ENCODE peak calls at places on chromosomes 5 and 9, in four cellular contexts. D is IMR-90, I is H1, C is lower leg skin. Z is an unnamed sample.

GRCh38 chr5:167720676-167721260 is 570.7 kb upstream of the WWC1 start:
- DNase-seq in I (no peak), D (peak), C (no peak), Z (no peak)

GRCh38 chr5:31333475-31333874 is 140.0 kb downstream of the CDH6 start:
- DNase-seq in D (no peak), I (no peak), C (no peak), Z (no peak)

GRCh38 chr9:136529516-136530471 is 16.1 kb downstream of the NOTCH1 start:
- DNase-seq in D (no peak), C (no peak), I (peak), Z (no peak)

GRCh38 chr5:140677947-140678346 is 4.6 kb upstream of the DND1 start:
- DNase-seq in C (no peak), D (no peak), I (no peak), Z (no peak)

GRCh38 chr9:120336021-120336752 is 243.8 kb downstream of the CDK5RAP2 start:
- DNase-seq in I (peak), C (no peak), D (peak), Z (no peak)

GRCh38 chr9:129487658-129488483 is 133.0 kb downstream of the C9orf50 start:
- DNase-seq in D (peak), C (peak), I (no peak), Z (peak)

GRCh38 chr9:73152445-73152844 is 780 bp downstream of the ANXA1 start:
- DNase-seq in I (no peak), C (no peak), D (peak), Z (no peak)

GRCh38 chr9:106893088-106893487 is 30.1 kb downstream of the ZNF462 start:
- DNase-seq in D (peak), C (no peak), I (no peak), Z (no peak)

GRCh38 chr5:40378431-40379175 is 301.1 kb upstream of the PTGER4 start:
- DNase-seq in C (no peak), D (no peak), I (no peak), Z (no peak)

GRCh38 chr5:76544268-76544926 is 78.8 kb downstream of the F2RL2 start:
- DNase-seq in I (no peak), C (peak), D (peak), Z (no peak)

GRCh38 chr9:77877976-77878375 is 153.6 kb downstream of the GNAQ start:
- DNase-seq in D (no peak), I (no peak), C (no peak), Z (no peak)

GRCh38 chr9:126397056-126397455 is 70.4 kb downstream of the MVB12B start:
- DNase-seq in D (no peak), C (no peak), I (no peak), Z (no peak)

GRCh38 chr5:44443172-44443571 is 54.0 kb upstream of the FGF10 start:
- DNase-seq in D (no peak), I (no peak), C (no peak), Z (no peak)

GRCh38 chr5:168365581-168366081 is 74.2 kb downstream of the WWC1 start:
- DNase-seq in D (peak), C (peak), I (peak), Z (no peak)

GRCh38 chr5:135377751-135378680 is 21.0 kb downstream of the MACROH2A1 start:
- DNase-seq in C (no peak), D (no peak), I (no peak), Z (no peak)

GRCh38 chr9:3824062-3824461 is 298.3 kb upstream of the RFX3 start:
- DNase-seq in I (no peak), C (no peak), D (no peak), Z (no peak)

GRCh38 chr5:54722846-54723433 is 205.4 kb downstream of the SNX18 start:
- DNase-seq in D (peak), C (no peak), I (no peak), Z (no peak)

GRCh38 chr9:126701820-126702500 is 88.2 kb downstream of the LMX1B start:
- DNase-seq in I (no peak), D (no peak), C (no peak), Z (no peak)

DNA sequence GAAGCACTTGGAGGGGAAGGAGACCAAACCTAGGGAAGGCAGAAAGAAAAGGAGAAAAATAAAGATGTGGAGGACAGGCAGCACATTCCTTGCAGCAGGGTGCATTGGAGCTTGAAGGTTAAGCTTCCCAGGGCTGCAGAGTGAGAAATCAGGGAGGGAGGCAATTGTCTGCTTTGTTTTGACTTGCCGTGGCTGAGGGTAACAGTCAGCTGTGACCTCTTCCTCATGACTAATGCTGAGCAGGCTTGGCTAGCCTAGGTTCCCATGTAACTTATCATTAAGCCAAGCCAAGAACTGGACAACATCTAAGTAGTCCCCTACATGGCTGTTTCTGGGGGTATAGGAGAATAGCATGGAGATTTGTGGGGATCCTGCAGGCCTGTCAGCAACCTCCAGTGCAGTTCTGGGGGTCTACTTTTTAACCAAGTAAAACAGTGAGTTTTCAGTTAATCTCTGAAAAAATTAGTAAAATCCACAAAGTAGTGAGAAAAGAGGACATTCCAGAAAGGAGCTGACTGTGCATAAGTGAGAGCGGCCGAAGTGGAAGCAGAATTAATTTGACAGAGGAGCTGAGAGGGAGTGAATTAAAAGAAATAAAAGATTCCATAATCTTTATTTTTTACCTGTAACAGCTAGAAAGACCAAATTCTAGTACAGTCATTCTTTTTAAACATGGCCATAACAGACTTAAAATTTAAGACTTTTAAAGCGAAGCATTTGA is 149.0 kb downstream of the SGCD start:
- DNase-seq in C (peak), I (no peak), D (peak), Z (peak)
- TF ChIP-seq CTCF in C (no peak), I (no peak), D (peak), Z (no peak)

GRCh38 chr9:104968025-104968982 is 40.3 kb upstream of the ABCA1 start:
- DNase-seq in I (peak), D (peak), C (peak), Z (peak)
- TF ChIP-seq POLR2A in I (no peak), D (no peak), C (no peak), Z (no peak)

GRCh38 chr9:13291718-13292117 is 12.2 kb upstream of the MPDZ start:
- DNase-seq in D (no peak), C (no peak), I (no peak), Z (no peak)
- TF ChIP-seq CTCF in D (no peak), C (no peak), I (no peak), Z (no peak)

DNA sequence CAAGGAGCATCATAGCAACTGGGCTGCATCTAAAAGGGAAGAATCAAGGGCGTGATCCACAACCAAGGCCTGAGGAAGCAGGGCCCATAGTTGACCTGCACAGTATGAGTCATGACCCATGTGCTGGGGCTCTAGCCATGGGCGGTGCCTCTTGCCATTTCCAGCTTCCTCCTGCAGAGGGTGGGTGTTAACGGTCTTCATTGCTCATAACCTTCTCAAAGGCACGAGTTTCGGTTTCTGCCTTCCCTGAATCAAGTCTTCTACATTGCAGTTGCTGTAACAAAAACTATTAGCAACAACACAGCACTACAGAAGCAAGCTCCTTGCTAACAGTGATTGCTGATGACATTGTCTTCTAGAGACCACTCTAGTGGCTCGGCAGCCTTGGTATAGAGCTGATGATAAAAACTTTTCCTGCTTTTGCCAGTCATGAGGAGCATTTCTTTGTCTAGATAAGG is 66.9 kb downstream of the CTSL start:
- DNase-seq in I (no peak), C (peak), D (peak), Z (peak)
- TF ChIP-seq POLR2A in I (no peak), C (no peak), D (no peak), Z (no peak)

DNA sequence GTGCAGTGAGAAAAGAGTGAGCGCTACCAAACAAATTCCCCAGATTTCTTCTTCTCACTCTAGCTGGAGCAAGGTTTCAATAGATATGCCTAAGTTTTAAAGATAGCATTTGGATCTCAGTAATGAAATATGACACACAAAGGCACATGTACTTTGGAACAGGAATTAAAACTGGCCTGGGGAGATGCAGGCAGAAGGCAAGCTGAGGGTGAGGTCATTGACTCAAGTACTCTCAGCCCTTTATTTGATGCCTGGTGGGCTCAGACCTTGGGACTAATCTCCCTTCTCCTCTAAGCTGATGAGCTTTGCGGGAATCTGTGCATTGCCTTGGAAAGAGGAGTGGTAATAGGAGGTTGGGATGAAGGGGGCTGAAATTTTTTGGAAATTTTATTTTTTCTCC is 323.2 kb upstream of the SLC30A5 start:
- DNase-seq in I (no peak), D (no peak), C (no peak), Z (peak)
- TF ChIP-seq CTCF in I (no peak), D (no peak), C (no peak), Z (no peak)

DNA sequence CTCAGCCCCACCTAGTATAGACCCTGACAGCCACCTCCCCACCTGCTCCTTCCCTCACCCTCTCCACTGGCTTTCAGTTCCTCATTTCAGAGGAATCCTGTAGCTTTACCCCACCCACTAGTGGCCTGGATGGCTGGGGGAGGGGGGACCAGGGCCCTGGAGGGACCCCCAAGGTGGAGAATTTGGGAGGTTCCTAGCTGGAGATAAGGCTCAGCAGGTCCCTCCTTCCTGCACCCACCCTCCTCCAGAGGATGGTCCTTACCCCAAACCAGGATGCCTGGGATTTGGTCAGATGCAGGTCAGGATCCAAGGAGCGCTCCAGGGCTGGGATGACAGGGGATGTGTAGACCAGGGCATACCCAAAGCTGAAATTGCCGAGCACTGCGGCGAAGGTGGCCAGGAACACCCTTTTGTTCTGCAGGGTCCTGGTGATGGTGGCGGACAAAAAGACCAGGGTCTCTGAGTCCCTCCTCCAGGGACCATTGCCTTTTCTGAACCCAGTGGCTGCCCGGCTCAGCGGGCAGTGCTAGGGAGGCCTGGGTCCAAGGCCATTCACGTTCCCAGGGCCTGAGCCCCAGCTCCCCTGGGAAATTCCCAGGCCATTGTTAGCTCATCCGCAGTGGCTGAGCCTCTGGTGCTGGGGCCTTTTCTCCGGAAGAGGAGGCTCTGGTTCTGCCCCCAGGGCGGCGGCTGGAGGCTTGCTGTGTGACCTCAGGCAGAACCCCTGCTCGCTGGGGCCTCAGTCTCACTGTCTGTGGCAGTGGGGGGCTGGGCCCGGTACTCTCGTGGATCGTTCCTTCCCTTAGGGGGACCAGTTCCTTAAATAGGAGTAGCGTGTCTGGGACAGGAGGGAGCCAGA is 678 bp downstream of the SLC2A6 start:
- DNase-seq in I (no peak), D (peak), C (no peak), Z (no peak)
- TF ChIP-seq POLR2A in I (no peak), D (no peak), C (no peak), Z (no peak)

DNA sequence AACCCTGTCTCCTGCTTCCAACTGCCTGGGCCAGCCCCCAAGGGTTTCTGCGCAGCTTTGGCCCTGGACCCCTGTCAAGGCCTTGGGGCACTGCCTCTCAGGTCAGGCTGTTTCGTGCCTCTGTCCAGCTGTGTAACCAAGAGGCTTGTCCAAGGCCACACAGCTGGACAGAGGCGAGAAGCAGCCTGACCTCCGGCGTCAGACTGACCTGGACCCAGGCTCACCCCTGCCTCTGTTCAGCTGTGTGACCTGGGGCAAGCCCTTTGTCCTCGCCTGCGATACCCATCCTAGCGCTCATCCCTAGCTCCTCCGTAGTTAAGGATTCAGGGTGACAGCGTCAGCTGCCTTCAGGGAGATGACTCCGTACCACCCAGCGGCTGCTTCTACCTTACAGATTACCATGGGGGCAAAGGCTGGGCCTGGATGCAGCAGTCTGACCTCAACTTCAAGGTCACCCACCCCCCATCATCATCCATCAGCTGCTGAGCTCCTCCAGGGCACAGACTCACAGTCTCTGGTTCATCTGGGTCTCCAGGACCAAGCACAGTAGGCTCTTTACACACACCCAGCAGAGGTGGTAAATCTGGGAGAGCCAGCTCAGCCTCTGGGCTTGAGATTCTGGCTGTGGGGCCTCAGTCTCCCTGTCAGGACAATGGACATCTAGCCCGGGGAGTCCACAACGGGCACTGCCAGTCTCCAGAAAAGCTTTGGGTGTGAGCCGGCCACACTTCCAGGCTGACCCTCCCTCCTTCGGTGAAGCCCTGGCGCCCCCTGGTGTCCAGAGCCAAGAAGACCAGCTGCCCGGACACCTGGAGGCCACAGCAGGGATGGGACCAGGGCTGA is 7.9 kb downstream of the AK1 start:
- DNase-seq in D (peak), C (peak), I (peak), Z (peak)
- TF ChIP-seq CTCF in D (peak), C (peak), I (peak), Z (peak)

GRCh38 chr5:34586117-34586885 is 69.8 kb upstream of the RAI14 start:
- DNase-seq in C (no peak), I (no peak), D (peak), Z (no peak)
- TF ChIP-seq POLR2A in C (no peak), I (no peak), D (peak), Z (no peak)

GRCh38 chr9:68585034-68585761 is 44.5 kb upstream of the TMEM252 start:
- DNase-seq in C (no peak), I (no peak), D (no peak), Z (no peak)
- TF ChIP-seq CTCF in C (no peak), I (peak), D (no peak), Z (no peak)